ENCODE peak calls at places on chromosomes 7 and 10, in eight cellular contexts. P, O, F, J, H, B, C and M are unnamed samples.
A peak's percentile ranks its signal among the peaks of the same experiment; 100 is the strongest.

GRCh38 chr7:151404216-151405011 is 5.4 kb downstream of the WDR86 start:
- DNase-seq in P (no peak), C (no peak), J (peak; percentile 53), F (no peak), B (peak; percentile 76), O (no peak), H (no peak), M (no peak)

GRCh38 chr7:107686816-107687387 is 26.3 kb downstream of the SLC26A4 start:
- DNase-seq in C (no peak), H (no peak), F (no peak), J (no peak), P (no peak), O (no peak), B (no peak), M (no peak)

GRCh38 chr10:79292789-79293746 is 54.2 kb upstream of the PPIF start:
- DNase-seq in P (no peak), C (no peak), B (no peak), O (no peak), H (no peak), J (peak; percentile 66), F (no peak), M (no peak)

GRCh38 chr7:100119075-100119700 is at the start of the genes CNPY4 and TAF6:
- DNase-seq in F (peak; percentile 92), B (peak; percentile 93), C (peak; percentile 95), P (peak; percentile 95), O (peak; percentile 92), H (peak; percentile 86), J (peak; percentile 97), M (peak; percentile 94)

GRCh38 chr7:74183142-74183541 is 9.0 kb downstream of the EIF4H start:
- DNase-seq in J (no peak), C (no peak), F (no peak), H (no peak), O (no peak), B (no peak), P (no peak), M (no peak)

GRCh38 chr10:57008189-57008588 is 647.1 kb upstream of the ZWINT start:
- DNase-seq in P (no peak), H (no peak), B (no peak), F (no peak), O (no peak), C (no peak), J (no peak), M (no peak)

GRCh38 chr7:84663224-84663623 is 468.6 kb upstream of the SEMA3A start:
- DNase-seq in C (no peak), J (no peak), P (no peak), F (no peak), H (no peak), O (no peak), B (peak; percentile 22), M (peak; percentile 27)

GRCh38 chr7:2928256-2928612 is 84.1 kb upstream of the GNA12 start:
- DNase-seq in C (no peak), P (no peak), F (no peak), J (no peak), O (no peak), H (no peak), B (no peak), M (no peak)

GRCh38 chr7:129122751-129123516 is 21.6 kb upstream of the TSPAN33 start:
- DNase-seq in C (no peak), O (no peak), H (peak; percentile 15), F (no peak), P (no peak), B (peak; percentile 71), J (no peak), M (peak; percentile 21)

GRCh38 chr7:42192851-42193456 is 44.1 kb downstream of the GLI3 start:
- DNase-seq in C (no peak), P (no peak), F (no peak), H (no peak), O (no peak), B (peak; percentile 51), J (no peak), M (peak; percentile 38)

GRCh38 chr10:44388641-44389040 is 3.7 kb upstream of the CXCL12 start:
- DNase-seq in O (no peak), P (no peak), H (no peak), J (no peak), F (no peak), C (no peak), B (no peak), M (no peak)

GRCh38 chr7:95772298-95772770 is at the start of gene DYNC1I1:
- DNase-seq in C (peak; percentile 48), O (no peak), J (peak; percentile 60), B (peak; percentile 62), P (peak; percentile 71), F (no peak), H (peak; percentile 5), M (peak; percentile 19)